ENCODE peak calls at places on chromosomes 4 and X, in six cellular contexts. One of them, this sample, is unnamed.

GRCh38 chr4:169314906-169315305 is 44.1 kb upstream of the SH3RF1 start:
- DNase-seq in fibroblast of lung: peak
- DNase-seq in IMR-90: peak
- DNase-seq in astrocyte: peak
- DNase-seq in endothelial cell of umbilical vein: peak
- DNase-seq in Karpas-422: no peak
- DNase-seq in this sample: no peak

GRCh38 chrX:9333873-9334272 is 131.0 kb upstream of the TBL1X start:
- DNase-seq in astrocyte: no peak
- DNase-seq in Karpas-422: no peak
- DNase-seq in IMR-90: no peak
- DNase-seq in fibroblast of lung: no peak
- DNase-seq in endothelial cell of umbilical vein: no peak
- DNase-seq in this sample: no peak

GRCh38 chrX:46279214-46279924 is 265.9 kb downstream of the ZNF674 start:
- DNase-seq in fibroblast of lung: peak
- DNase-seq in astrocyte: no peak
- DNase-seq in Karpas-422: no peak
- DNase-seq in IMR-90: no peak
- DNase-seq in endothelial cell of umbilical vein: no peak
- DNase-seq in this sample: no peak

GRCh38 chrX:10278716-10279115 is 121.9 kb downstream of the CLCN4 start:
- DNase-seq in IMR-90: no peak
- DNase-seq in fibroblast of lung: no peak
- DNase-seq in astrocyte: no peak
- DNase-seq in endothelial cell of umbilical vein: no peak
- DNase-seq in Karpas-422: no peak
- DNase-seq in this sample: no peak

GRCh38 chr4:15295421-15296162 is 132.2 kb upstream of the C1QTNF7 start:
- DNase-seq in endothelial cell of umbilical vein: no peak
- DNase-seq in IMR-90: no peak
- DNase-seq in fibroblast of lung: no peak
- DNase-seq in Karpas-422: no peak
- DNase-seq in astrocyte: no peak
- DNase-seq in this sample: no peak

GRCh38 chr4:10281996-10282395 is 165.4 kb upstream of the WDR1 start:
- DNase-seq in IMR-90: no peak
- DNase-seq in fibroblast of lung: no peak
- DNase-seq in astrocyte: no peak
- DNase-seq in endothelial cell of umbilical vein: no peak
- DNase-seq in Karpas-422: no peak
- DNase-seq in this sample: no peak

GRCh38 chrX:46575991-46576392 is 2.4 kb downstream of the CHST7 start:
- DNase-seq in Karpas-422: no peak
- DNase-seq in fibroblast of lung: peak
- DNase-seq in IMR-90: peak
- DNase-seq in endothelial cell of umbilical vein: peak
- DNase-seq in astrocyte: no peak
- DNase-seq in this sample: peak

GRCh38 chrX:134670241-134670811 is 12.1 kb upstream of the PLAC1 start:
- DNase-seq in IMR-90: peak
- DNase-seq in endothelial cell of umbilical vein: peak
- DNase-seq in Karpas-422: no peak
- DNase-seq in astrocyte: peak
- DNase-seq in fibroblast of lung: peak
- DNase-seq in this sample: peak

GRCh38 chr4:151781026-151781425 is 20.2 kb upstream of the GATB start:
- DNase-seq in endothelial cell of umbilical vein: no peak
- DNase-seq in IMR-90: no peak
- DNase-seq in astrocyte: no peak
- DNase-seq in Karpas-422: no peak
- DNase-seq in fibroblast of lung: no peak
- DNase-seq in this sample: no peak

GRCh38 chr4:2082118-2082517 is 23.0 kb downstream of the NAT8L start:
- DNase-seq in astrocyte: no peak
- DNase-seq in fibroblast of lung: no peak
- DNase-seq in endothelial cell of umbilical vein: no peak
- DNase-seq in IMR-90: no peak
- DNase-seq in Karpas-422: no peak
- DNase-seq in this sample: no peak

GRCh38 chr4:81828991-81829390 is 357.3 kb upstream of the RASGEF1B start:
- DNase-seq in endothelial cell of umbilical vein: no peak
- DNase-seq in fibroblast of lung: no peak
- DNase-seq in IMR-90: no peak
- DNase-seq in astrocyte: no peak
- DNase-seq in Karpas-422: no peak
- DNase-seq in this sample: no peak

GRCh38 chr4:153217440-153217839 is 13.2 kb downstream of the TRIM2 start:
- DNase-seq in fibroblast of lung: no peak
- DNase-seq in Karpas-422: no peak
- DNase-seq in astrocyte: no peak
- DNase-seq in IMR-90: no peak
- DNase-seq in endothelial cell of umbilical vein: no peak
- DNase-seq in this sample: no peak
- H3K9ac ChIP-seq in fibroblast of lung: no peak
- H3K9ac ChIP-seq in Karpas-422: no peak
- H3K9ac ChIP-seq in astrocyte: no peak
- H3K9ac ChIP-seq in IMR-90: no peak
- H3K9ac ChIP-seq in endothelial cell of umbilical vein: no peak
- H3K9ac ChIP-seq in this sample: no peak

DNA sequence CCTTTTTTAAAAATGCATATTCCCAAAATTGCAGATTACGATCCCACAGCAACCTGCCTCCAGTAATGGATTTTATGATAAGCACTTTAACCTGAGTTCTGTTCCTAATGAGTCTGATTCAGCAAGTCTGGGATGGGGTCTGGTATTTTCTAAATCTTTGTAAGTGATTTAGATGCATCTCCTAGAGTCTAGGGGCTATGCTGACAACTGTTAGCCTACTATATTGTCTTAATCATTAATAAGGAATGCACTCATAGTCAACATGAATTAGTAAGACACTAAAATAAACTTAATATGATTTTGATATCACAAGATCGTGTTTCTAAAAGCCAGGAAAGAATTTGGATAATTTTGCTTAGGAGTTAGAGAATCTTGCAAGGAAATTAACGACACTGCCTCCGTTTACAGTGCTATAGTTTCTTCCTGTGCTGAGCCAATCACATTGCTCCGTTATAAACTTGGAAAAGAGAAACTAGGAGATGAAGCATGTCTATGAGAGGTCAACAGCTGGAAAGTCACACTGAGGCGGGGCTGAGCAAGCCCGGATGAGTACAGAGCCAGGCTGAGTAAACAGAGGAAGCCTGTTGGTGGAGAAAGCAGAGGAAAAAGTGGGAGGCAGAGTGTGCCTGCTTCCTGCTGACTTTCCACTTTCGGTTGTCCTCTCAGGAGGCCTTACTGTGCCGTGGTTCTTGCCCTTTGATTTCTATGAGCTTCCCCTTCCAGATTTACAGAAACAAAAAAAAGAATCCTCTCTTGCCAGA is 5.4 kb downstream of the SCARB2 start:
- DNase-seq in astrocyte: peak
- DNase-seq in endothelial cell of umbilical vein: peak
- DNase-seq in Karpas-422: no peak
- DNase-seq in fibroblast of lung: peak
- DNase-seq in IMR-90: peak
- DNase-seq in this sample: no peak
- H2AFZ ChIP-seq in astrocyte: peak
- H2AFZ ChIP-seq in endothelial cell of umbilical vein: peak
- H2AFZ ChIP-seq in Karpas-422: no peak
- H2AFZ ChIP-seq in fibroblast of lung: no peak
- H2AFZ ChIP-seq in IMR-90: peak
- H2AFZ ChIP-seq in this sample: no peak

GRCh38 chrX:155069414-155069813 is 1.5 kb downstream of the CMC4 start:
- DNase-seq in Karpas-422: no peak
- DNase-seq in astrocyte: no peak
- DNase-seq in fibroblast of lung: no peak
- DNase-seq in endothelial cell of umbilical vein: no peak
- DNase-seq in IMR-90: no peak
- DNase-seq in this sample: no peak
- H3K9ac ChIP-seq in Karpas-422: peak
- H3K9ac ChIP-seq in astrocyte: peak
- H3K9ac ChIP-seq in fibroblast of lung: no peak
- H3K9ac ChIP-seq in endothelial cell of umbilical vein: peak
- H3K9ac ChIP-seq in IMR-90: no peak
- H3K9ac ChIP-seq in this sample: no peak

GRCh38 chr4:104352211-104352610 is 142.5 kb downstream of the CXXC4 start:
- DNase-seq in fibroblast of lung: no peak
- DNase-seq in Karpas-422: peak
- DNase-seq in endothelial cell of umbilical vein: no peak
- DNase-seq in astrocyte: no peak
- DNase-seq in IMR-90: no peak
- DNase-seq in this sample: peak
- H2AFZ ChIP-seq in fibroblast of lung: no peak
- H2AFZ ChIP-seq in Karpas-422: no peak
- H2AFZ ChIP-seq in endothelial cell of umbilical vein: no peak
- H2AFZ ChIP-seq in astrocyte: no peak
- H2AFZ ChIP-seq in IMR-90: no peak
- H2AFZ ChIP-seq in this sample: no peak

GRCh38 chr4:91830681-91831395 is 472.9 kb upstream of the GRID2 start:
- DNase-seq in Karpas-422: no peak
- DNase-seq in fibroblast of lung: peak
- DNase-seq in endothelial cell of umbilical vein: no peak
- DNase-seq in IMR-90: no peak
- DNase-seq in astrocyte: peak
- DNase-seq in this sample: no peak

GRCh38 chr4:91824773-91825172 is 479.0 kb upstream of the GRID2 start:
- DNase-seq in endothelial cell of umbilical vein: no peak
- DNase-seq in Karpas-422: no peak
- DNase-seq in IMR-90: no peak
- DNase-seq in fibroblast of lung: no peak
- DNase-seq in astrocyte: no peak
- DNase-seq in this sample: no peak

GRCh38 chr4:91827914-91828313 is 475.9 kb upstream of the GRID2 start:
- DNase-seq in endothelial cell of umbilical vein: no peak
- DNase-seq in fibroblast of lung: no peak
- DNase-seq in Karpas-422: no peak
- DNase-seq in IMR-90: no peak
- DNase-seq in astrocyte: no peak
- DNase-seq in this sample: no peak

GRCh38 chr4:91829531-91829930 is 474.2 kb upstream of the GRID2 start:
- DNase-seq in IMR-90: no peak
- DNase-seq in astrocyte: peak
- DNase-seq in endothelial cell of umbilical vein: no peak
- DNase-seq in Karpas-422: no peak
- DNase-seq in fibroblast of lung: peak
- DNase-seq in this sample: no peak

DNA sequence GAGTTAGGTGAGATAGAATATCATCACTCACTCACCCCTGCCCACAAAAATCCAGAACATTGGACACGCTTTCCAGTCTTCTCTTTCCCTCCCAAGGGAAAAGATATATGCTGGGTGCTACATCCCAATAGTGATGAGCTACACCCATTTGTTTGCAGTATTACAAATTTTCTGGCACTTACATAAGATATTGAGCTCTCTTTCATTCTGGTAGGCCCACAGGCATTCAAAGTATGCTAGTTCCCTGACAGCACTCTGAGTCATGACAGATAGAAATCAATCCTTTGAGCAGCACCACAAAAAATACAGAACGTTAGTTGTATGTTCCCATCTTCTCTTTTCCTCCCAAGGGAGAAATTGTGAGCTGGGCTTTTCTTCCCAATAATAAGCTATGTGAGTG is 477.6 kb upstream of the GRID2 start:
- DNase-seq in fibroblast of lung: peak
- DNase-seq in Karpas-422: no peak
- DNase-seq in astrocyte: peak
- DNase-seq in IMR-90: no peak
- DNase-seq in endothelial cell of umbilical vein: no peak
- DNase-seq in this sample: no peak
- H3K9ac ChIP-seq in fibroblast of lung: no peak
- H3K9ac ChIP-seq in Karpas-422: no peak
- H3K9ac ChIP-seq in astrocyte: no peak
- H3K9ac ChIP-seq in IMR-90: no peak
- H3K9ac ChIP-seq in endothelial cell of umbilical vein: no peak
- H3K9ac ChIP-seq in this sample: no peak

GRCh38 chr4:185817403-185817818 is 5.4 kb upstream of the SORBS2 start:
- DNase-seq in Karpas-422: no peak
- DNase-seq in fibroblast of lung: no peak
- DNase-seq in IMR-90: no peak
- DNase-seq in astrocyte: no peak
- DNase-seq in endothelial cell of umbilical vein: no peak
- DNase-seq in this sample: no peak
- H2AFZ ChIP-seq in Karpas-422: no peak
- H2AFZ ChIP-seq in fibroblast of lung: no peak
- H2AFZ ChIP-seq in IMR-90: no peak
- H2AFZ ChIP-seq in astrocyte: no peak
- H2AFZ ChIP-seq in endothelial cell of umbilical vein: peak
- H2AFZ ChIP-seq in this sample: no peak

This sample was measured in neural progenitor cell.